ENCODE peak calls at places on chromosomes 7 and 10, in seven cellular contexts. One of them, this sample, is unnamed.

GRCh38 chr10:70352401-70353097 is 29.9 kb downstream of the LRRC20 start:
- DNase-seq in CD8-positive, alpha-beta T cell: no peak
- DNase-seq in pancreas: no peak
- DNase-seq in OCI-LY7: no peak
- DNase-seq in left ventricle myocardium inferior: no peak
- DNase-seq in thyroid gland: no peak
- DNase-seq in psoas muscle: no peak
- DNase-seq in this sample: no peak

GRCh38 chr7:97078023-97078988 is 39.2 kb upstream of the SDHAF3 start:
- DNase-seq in left ventricle myocardium inferior: no peak
- DNase-seq in thyroid gland: no peak
- DNase-seq in pancreas: no peak
- DNase-seq in psoas muscle: no peak
- DNase-seq in CD8-positive, alpha-beta T cell: no peak
- DNase-seq in OCI-LY7: peak; percentile 6
- DNase-seq in this sample: no peak

GRCh38 chr7:91636129-91636724 is 244.3 kb downstream of the MTERF1 start:
- DNase-seq in CD8-positive, alpha-beta T cell: no peak
- DNase-seq in left ventricle myocardium inferior: no peak
- DNase-seq in thyroid gland: peak; percentile 25
- DNase-seq in psoas muscle: no peak
- DNase-seq in pancreas: no peak
- DNase-seq in OCI-LY7: peak; percentile 21
- DNase-seq in this sample: no peak

GRCh38 chr7:139943391-139943790 is 114.3 kb downstream of the TBXAS1 start:
- DNase-seq in left ventricle myocardium inferior: no peak
- DNase-seq in pancreas: no peak
- DNase-seq in thyroid gland: no peak
- DNase-seq in psoas muscle: no peak
- DNase-seq in OCI-LY7: no peak
- DNase-seq in CD8-positive, alpha-beta T cell: no peak
- DNase-seq in this sample: no peak

GRCh38 chr10:86971146-86971991 is 3.1 kb downstream of the ADIRF start:
- DNase-seq in CD8-positive, alpha-beta T cell: peak; percentile 91
- DNase-seq in left ventricle myocardium inferior: peak; percentile 87
- DNase-seq in psoas muscle: peak; percentile 96
- DNase-seq in OCI-LY7: no peak
- DNase-seq in thyroid gland: peak; percentile 94
- DNase-seq in pancreas: peak; percentile 98
- DNase-seq in this sample: peak; percentile 91

GRCh38 chr7:33392143-33392542 is 262.8 kb downstream of the BBS9 start:
- DNase-seq in pancreas: no peak
- DNase-seq in OCI-LY7: no peak
- DNase-seq in left ventricle myocardium inferior: no peak
- DNase-seq in thyroid gland: peak; percentile 19
- DNase-seq in CD8-positive, alpha-beta T cell: no peak
- DNase-seq in psoas muscle: no peak
- DNase-seq in this sample: no peak

GRCh38 chr7:141585592-141586510 is 34.6 kb downstream of the AGK start:
- DNase-seq in OCI-LY7: no peak
- DNase-seq in CD8-positive, alpha-beta T cell: no peak
- DNase-seq in left ventricle myocardium inferior: no peak
- DNase-seq in thyroid gland: peak; percentile 12
- DNase-seq in psoas muscle: no peak
- DNase-seq in pancreas: no peak
- DNase-seq in this sample: no peak

GRCh38 chr7:40369641-40370277 is 235.0 kb downstream of the SUGCT start:
- DNase-seq in left ventricle myocardium inferior: no peak
- DNase-seq in thyroid gland: no peak
- DNase-seq in CD8-positive, alpha-beta T cell: no peak
- DNase-seq in OCI-LY7: no peak
- DNase-seq in psoas muscle: no peak
- DNase-seq in pancreas: no peak
- DNase-seq in this sample: no peak

GRCh38 chr7:132368246-132368900 is 207.9 kb downstream of the PLXNA4 start:
- DNase-seq in psoas muscle: no peak
- DNase-seq in left ventricle myocardium inferior: no peak
- DNase-seq in pancreas: no peak
- DNase-seq in CD8-positive, alpha-beta T cell: no peak
- DNase-seq in OCI-LY7: no peak
- DNase-seq in thyroid gland: no peak
- DNase-seq in this sample: no peak

GRCh38 chr10:109861051-109861450 is 62.3 kb downstream of the XPNPEP1 start:
- DNase-seq in thyroid gland: peak; percentile 54
- DNase-seq in left ventricle myocardium inferior: no peak
- DNase-seq in OCI-LY7: no peak
- DNase-seq in pancreas: no peak
- DNase-seq in CD8-positive, alpha-beta T cell: no peak
- DNase-seq in psoas muscle: no peak
- DNase-seq in this sample: no peak

GRCh38 chr7:65477326-65477725 is 103.7 kb downstream of the ZNF92 start:
- DNase-seq in OCI-LY7: peak; percentile 60
- DNase-seq in pancreas: no peak
- DNase-seq in thyroid gland: peak; percentile 3
- DNase-seq in left ventricle myocardium inferior: no peak
- DNase-seq in psoas muscle: no peak
- DNase-seq in CD8-positive, alpha-beta T cell: no peak
- DNase-seq in this sample: no peak

GRCh38 chr10:44934416-44935200 is 23.5 kb downstream of the TMEM72 start:
- DNase-seq in pancreas: no peak
- DNase-seq in psoas muscle: peak; percentile 61
- DNase-seq in OCI-LY7: no peak
- DNase-seq in CD8-positive, alpha-beta T cell: no peak
- DNase-seq in left ventricle myocardium inferior: no peak
- DNase-seq in thyroid gland: no peak
- DNase-seq in this sample: no peak

GRCh38 chr7:148814938-148815559 is 69.0 kb downstream of the EZH2 start:
- DNase-seq in pancreas: no peak
- DNase-seq in left ventricle myocardium inferior: no peak
- DNase-seq in OCI-LY7: no peak
- DNase-seq in CD8-positive, alpha-beta T cell: no peak
- DNase-seq in thyroid gland: no peak
- DNase-seq in psoas muscle: no peak
- DNase-seq in this sample: no peak

GRCh38 chr10:14617850-14618249 is 156.8 kb downstream of the FAM107B start:
- DNase-seq in CD8-positive, alpha-beta T cell: no peak
- DNase-seq in pancreas: no peak
- DNase-seq in psoas muscle: no peak
- DNase-seq in OCI-LY7: no peak
- DNase-seq in left ventricle myocardium inferior: no peak
- DNase-seq in thyroid gland: no peak
- DNase-seq in this sample: no peak

GRCh38 chr7:138980575-138981285 is 459 bp downstream of the KIAA1549 start:
- DNase-seq in thyroid gland: peak; percentile 15
- DNase-seq in psoas muscle: no peak
- DNase-seq in pancreas: no peak
- DNase-seq in OCI-LY7: no peak
- DNase-seq in left ventricle myocardium inferior: peak; percentile 19
- DNase-seq in CD8-positive, alpha-beta T cell: no peak
- DNase-seq in this sample: no peak

GRCh38 chr10:133024711-133025557 is 62.8 kb upstream of the ADGRA1 start:
- DNase-seq in thyroid gland: no peak
- DNase-seq in psoas muscle: no peak
- DNase-seq in left ventricle myocardium inferior: no peak
- DNase-seq in pancreas: no peak
- DNase-seq in OCI-LY7: no peak
- DNase-seq in CD8-positive, alpha-beta T cell: no peak
- DNase-seq in this sample: no peak

GRCh38 chr10:133027480-133027879 is 60.2 kb upstream of the ADGRA1 start:
- DNase-seq in left ventricle myocardium inferior: no peak
- DNase-seq in CD8-positive, alpha-beta T cell: no peak
- DNase-seq in thyroid gland: no peak
- DNase-seq in pancreas: no peak
- DNase-seq in psoas muscle: no peak
- DNase-seq in OCI-LY7: no peak
- DNase-seq in this sample: no peak

GRCh38 chr10:133026726-133027395 is 60.9 kb upstream of the ADGRA1 start:
- DNase-seq in CD8-positive, alpha-beta T cell: no peak
- DNase-seq in thyroid gland: no peak
- DNase-seq in psoas muscle: no peak
- DNase-seq in OCI-LY7: no peak
- DNase-seq in pancreas: no peak
- DNase-seq in left ventricle myocardium inferior: no peak
- DNase-seq in this sample: no peak

GRCh38 chr10:133026171-133026570 is 61.6 kb upstream of the ADGRA1 start:
- DNase-seq in pancreas: no peak
- DNase-seq in left ventricle myocardium inferior: no peak
- DNase-seq in thyroid gland: no peak
- DNase-seq in psoas muscle: no peak
- DNase-seq in OCI-LY7: no peak
- DNase-seq in CD8-positive, alpha-beta T cell: no peak
- DNase-seq in this sample: no peak

DNA sequence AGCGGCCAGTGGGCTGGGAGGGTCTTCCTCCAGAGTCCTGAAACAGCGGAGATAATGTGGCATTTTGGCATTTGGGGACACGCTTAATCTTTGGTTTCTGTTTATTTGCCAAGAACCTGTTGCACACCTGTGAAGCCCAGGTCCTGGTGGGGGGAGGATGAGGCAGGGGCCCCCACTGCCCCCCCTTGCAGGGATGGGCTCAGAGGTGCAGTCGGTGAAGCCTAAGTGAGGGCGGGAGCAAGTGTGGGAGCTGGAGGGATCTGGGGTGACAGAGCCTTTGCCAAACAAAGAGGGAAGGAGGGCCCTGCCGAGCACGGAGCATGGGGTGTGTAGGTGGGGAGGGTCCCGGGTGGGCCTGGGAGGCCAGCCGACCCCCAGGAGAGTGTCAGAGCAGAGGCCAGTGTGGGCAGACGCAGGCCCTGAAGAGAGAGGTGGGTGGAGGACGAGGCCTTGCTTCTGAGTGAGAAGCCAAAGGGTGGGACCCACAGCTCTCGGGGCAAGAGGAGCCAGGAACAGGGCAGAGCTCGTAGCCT is 62.1 kb upstream of the ADGRA1 start:
- DNase-seq in left ventricle myocardium inferior: no peak
- DNase-seq in CD8-positive, alpha-beta T cell: no peak
- DNase-seq in pancreas: no peak
- DNase-seq in thyroid gland: no peak
- DNase-seq in OCI-LY7: no peak
- DNase-seq in psoas muscle: no peak
- DNase-seq in this sample: no peak
- TF ChIP-seq CTCF in left ventricle myocardium inferior: no peak
- TF ChIP-seq CTCF in CD8-positive, alpha-beta T cell: no peak
- TF ChIP-seq CTCF in pancreas: no peak
- TF ChIP-seq CTCF in thyroid gland: no peak
- TF ChIP-seq CTCF in OCI-LY7: no peak
- TF ChIP-seq CTCF in psoas muscle: no peak
- TF ChIP-seq CTCF in this sample: no peak

DNA sequence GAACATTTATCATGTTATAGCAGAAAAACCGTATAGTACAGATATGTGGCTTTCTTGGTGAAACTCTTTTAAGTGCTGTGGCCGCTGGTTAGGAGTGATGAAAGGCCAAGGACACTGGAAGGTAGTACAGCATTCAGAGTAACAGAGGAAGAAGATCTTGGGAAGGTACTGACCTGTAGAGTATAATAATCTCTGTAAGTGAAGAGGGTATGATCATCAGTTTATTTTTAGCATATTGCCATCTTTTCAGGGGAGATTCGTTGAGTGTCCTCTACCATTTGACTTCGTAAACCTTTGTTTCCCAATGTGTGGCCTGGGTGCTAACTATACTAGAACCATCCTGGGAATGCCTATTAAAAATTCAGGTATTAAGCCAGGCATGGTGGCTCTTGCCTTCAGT is 44.6 kb downstream of the WAC start:
- DNase-seq in OCI-LY7: no peak
- DNase-seq in pancreas: no peak
- DNase-seq in CD8-positive, alpha-beta T cell: no peak
- DNase-seq in thyroid gland: no peak
- DNase-seq in psoas muscle: no peak
- DNase-seq in left ventricle myocardium inferior: no peak
- DNase-seq in this sample: no peak
- H3K4me1 ChIP-seq in OCI-LY7: no peaks in the 10 kb centered on the region
- H3K4me1 ChIP-seq in pancreas: peaks cover 31% of the 10 kb centered on the region
- H3K4me1 ChIP-seq in CD8-positive, alpha-beta T cell: peaks cover 53% of the 10 kb centered on the region
- H3K4me1 ChIP-seq in thyroid gland: peaks cover 26% of the 10 kb centered on the region
- H3K4me1 ChIP-seq in psoas muscle: peaks cover 89% of the 10 kb centered on the region
- H3K4me1 ChIP-seq in left ventricle myocardium inferior: peaks cover 100% of the 10 kb centered on the region
- H3K4me1 ChIP-seq in this sample: peaks cover under 1% of the 10 kb centered on the region

GRCh38 chr10:132612571-132613504 is 75.3 kb downstream of the INPP5A start:
- DNase-seq in OCI-LY7: no peak
- DNase-seq in CD8-positive, alpha-beta T cell: no peak
- DNase-seq in thyroid gland: no peak
- DNase-seq in psoas muscle: no peak
- DNase-seq in pancreas: no peak
- DNase-seq in left ventricle myocardium inferior: no peak
- DNase-seq in this sample: no peak

GRCh38 chr10:132611026-132611910 is 73.7 kb downstream of the INPP5A start:
- DNase-seq in thyroid gland: no peak
- DNase-seq in OCI-LY7: no peak
- DNase-seq in left ventricle myocardium inferior: no peak
- DNase-seq in CD8-positive, alpha-beta T cell: no peak
- DNase-seq in psoas muscle: no peak
- DNase-seq in pancreas: no peak
- DNase-seq in this sample: no peak

GRCh38 chr10:132610071-132610701 is 72.6 kb downstream of the INPP5A start:
- DNase-seq in OCI-LY7: no peak
- DNase-seq in left ventricle myocardium inferior: no peak
- DNase-seq in pancreas: no peak
- DNase-seq in psoas muscle: no peak
- DNase-seq in CD8-positive, alpha-beta T cell: no peak
- DNase-seq in thyroid gland: no peak
- DNase-seq in this sample: no peak

GRCh38 chr10:132613566-132614348 is 76.2 kb downstream of the INPP5A start:
- DNase-seq in left ventricle myocardium inferior: no peak
- DNase-seq in OCI-LY7: no peak
- DNase-seq in psoas muscle: no peak
- DNase-seq in pancreas: no peak
- DNase-seq in CD8-positive, alpha-beta T cell: no peak
- DNase-seq in thyroid gland: no peak
- DNase-seq in this sample: no peak

GRCh38 chr10:132611986-132612385 is 74.4 kb downstream of the INPP5A start:
- DNase-seq in CD8-positive, alpha-beta T cell: no peak
- DNase-seq in psoas muscle: no peak
- DNase-seq in OCI-LY7: no peak
- DNase-seq in left ventricle myocardium inferior: no peak
- DNase-seq in thyroid gland: no peak
- DNase-seq in pancreas: no peak
- DNase-seq in this sample: no peak
- TF ChIP-seq CTCF in CD8-positive, alpha-beta T cell: no peak
- TF ChIP-seq CTCF in psoas muscle: no peak
- TF ChIP-seq CTCF in OCI-LY7: no peak
- TF ChIP-seq CTCF in left ventricle myocardium inferior: no peak
- TF ChIP-seq CTCF in thyroid gland: no peak
- TF ChIP-seq CTCF in pancreas: no peak
- TF ChIP-seq CTCF in this sample: no peak

DNA sequence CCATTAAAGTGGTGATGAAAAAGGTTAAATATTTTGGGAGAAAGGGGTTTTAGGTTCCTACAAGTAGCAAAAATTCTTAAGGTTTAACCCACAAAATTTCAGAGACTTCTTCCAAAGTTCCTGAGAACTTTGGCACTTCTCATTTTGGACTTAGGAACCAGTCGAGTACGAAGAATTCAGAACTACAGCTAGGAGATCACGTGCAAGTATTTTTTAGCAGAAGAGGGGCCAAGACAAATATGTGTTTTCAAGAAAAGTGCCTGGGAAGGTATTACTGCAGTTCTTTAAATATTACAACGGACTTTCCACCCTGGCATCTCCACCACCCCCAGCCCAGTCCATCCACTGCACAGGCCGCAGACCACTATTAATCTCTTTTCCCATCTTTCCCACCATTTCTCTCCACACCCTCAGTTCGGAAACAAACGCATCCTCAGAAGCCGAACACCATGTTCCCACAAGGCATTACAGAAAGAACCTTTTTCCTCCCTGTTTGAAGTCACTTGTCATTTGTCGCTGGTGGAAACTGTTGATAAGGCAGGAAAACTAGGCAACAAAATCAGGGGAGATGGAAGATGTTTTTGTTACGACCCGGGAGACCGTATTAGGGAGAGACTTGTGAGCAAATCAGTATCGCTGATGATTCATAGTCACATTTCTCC is 7.1 kb downstream of the INHBA start:
- DNase-seq in thyroid gland: no peak
- DNase-seq in left ventricle myocardium inferior: no peak
- DNase-seq in CD8-positive, alpha-beta T cell: no peak
- DNase-seq in OCI-LY7: no peak
- DNase-seq in psoas muscle: no peak
- DNase-seq in pancreas: no peak
- DNase-seq in this sample: no peak
- H3K4me1 ChIP-seq in thyroid gland: peaks cover 21% of the 10 kb centered on the region
- H3K4me1 ChIP-seq in left ventricle myocardium inferior: peaks cover 42% of the 10 kb centered on the region
- H3K4me1 ChIP-seq in CD8-positive, alpha-beta T cell: peaks cover 5% of the 10 kb centered on the region
- H3K4me1 ChIP-seq in OCI-LY7: no peaks in the 10 kb centered on the region
- H3K4me1 ChIP-seq in psoas muscle: no peaks in the 10 kb centered on the region
- H3K4me1 ChIP-seq in pancreas: no peaks in the 10 kb centered on the region
- H3K4me1 ChIP-seq in this sample: peaks cover 30% of the 10 kb centered on the region